ENCODE peak calls at places on chromosomes 11 and 22, in four cellular contexts. H, F, K and J are unnamed samples.

GRCh38 chr11:10558288-10558687 is 10.2 kb downstream of the LYVE1 start:
- DNase-seq in H (no peak), F (no peak), K (no peak), J (no peak)

GRCh38 chr11:70141490-70142014 is 61.5 kb upstream of the FADD start:
- DNase-seq in H (no peak), F (no peak), K (peak), J (no peak)

GRCh38 chr22:19213496-19214473 is 35.2 kb upstream of the SLC25A1 start:
- DNase-seq in H (no peak), F (no peak), K (no peak), J (peak)

GRCh38 chr11:69928124-69928523 is 108.9 kb upstream of the FGF3 start:
- DNase-seq in H (no peak), F (no peak), K (no peak), J (peak)

GRCh38 chr11:76657139-76657823 is 13.3 kb downstream of the LRRC32 start:
- DNase-seq in H (no peak), F (no peak), K (no peak), J (peak)

GRCh38 chr11:37597776-37598175 is 999.7 kb upstream of the RAG2 start:
- DNase-seq in H (no peak), F (no peak), K (no peak), J (no peak)

GRCh38 chr11:35376613-35377012 is 42.7 kb downstream of the SLC1A2 start:
- DNase-seq in H (no peak), F (no peak), K (no peak), J (no peak)

GRCh38 chr11:69572233-69572860 is 68.6 kb upstream of the CCND1 start:
- DNase-seq in H (no peak), F (no peak), K (no peak), J (no peak)

GRCh38 chr11:63845305-63845704 is 6.4 kb downstream of the MARK2 start:
- DNase-seq in H (no peak), F (no peak), K (no peak), J (peak)

GRCh38 chr11:19934828-19935259 is 222.2 kb downstream of the NAV2 start:
- DNase-seq in H (no peak), F (no peak), K (no peak), J (no peak)

GRCh38 chr11:77449060-77449521 is 24.8 kb downstream of the PAK1 start:
- DNase-seq in H (no peak), F (no peak), K (no peak), J (no peak)

GRCh38 chr22:17754233-17754925 is 19.9 kb downstream of the BID start:
- DNase-seq in H (no peak), F (no peak), K (no peak), J (no peak)
- TF ChIP-seq CTCF in H (no peak), F (peak), K (peak), J (peak)

GRCh38 chr22:17638182-17638431 is 450 bp upstream of the BCL2L13 start:
- DNase-seq in H (no peak), F (no peak), K (peak), J (no peak)
- TF ChIP-seq CTCF in H (no peak), F (no peak), K (no peak), J (peak)

GRCh38 chr11:73286240-73286810 is 14.2 kb downstream of the P2RY6 start:
- DNase-seq in H (no peak), F (no peak), K (no peak), J (no peak)
- TF ChIP-seq CTCF in H (no peak), F (no peak), K (peak), J (no peak)

DNA sequence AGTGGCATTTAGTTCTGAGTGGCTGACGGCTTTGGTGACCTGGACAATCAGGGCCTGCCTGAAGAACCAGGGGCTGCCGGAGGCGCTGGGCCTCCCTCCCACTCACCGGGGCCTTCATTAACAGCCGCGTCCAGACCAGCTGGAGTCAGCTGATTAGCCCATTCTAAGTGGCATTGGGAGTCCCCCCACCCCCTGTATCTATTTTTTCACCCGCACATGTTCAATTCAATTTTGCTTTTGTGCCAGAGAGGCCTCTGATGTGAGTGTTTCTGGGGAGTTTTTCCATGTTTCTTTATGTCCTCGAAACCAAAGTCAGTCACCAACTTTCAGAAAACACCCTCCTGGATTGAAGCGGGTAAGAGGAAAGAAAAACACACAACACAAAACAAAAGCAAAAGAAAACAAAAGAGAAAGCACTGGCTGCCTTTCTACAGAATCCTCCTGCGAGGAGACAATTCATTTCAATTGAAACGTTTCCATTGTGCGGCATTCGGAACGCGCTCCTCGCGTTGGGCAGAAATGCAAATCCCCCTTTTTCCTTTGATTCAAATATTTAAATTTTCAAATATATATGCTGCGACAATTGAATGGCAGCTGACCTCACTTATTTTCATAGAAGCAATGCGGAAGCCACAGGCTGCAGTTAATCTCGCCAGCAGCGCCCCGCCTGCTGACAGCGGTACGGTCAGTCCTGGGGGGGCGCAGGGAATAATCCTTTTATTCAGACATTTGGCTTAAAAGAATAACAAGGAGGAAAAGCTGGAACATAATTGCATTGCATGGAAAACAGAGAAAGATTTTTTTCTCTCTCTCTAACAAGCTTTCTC is 17.6 kb downstream of the CDKN1C start:
- DNase-seq in H (no peak), F (no peak), K (peak), J (no peak)
- TF ChIP-seq CTCF in H (no peak), F (no peak), K (no peak), J (no peak)

DNA sequence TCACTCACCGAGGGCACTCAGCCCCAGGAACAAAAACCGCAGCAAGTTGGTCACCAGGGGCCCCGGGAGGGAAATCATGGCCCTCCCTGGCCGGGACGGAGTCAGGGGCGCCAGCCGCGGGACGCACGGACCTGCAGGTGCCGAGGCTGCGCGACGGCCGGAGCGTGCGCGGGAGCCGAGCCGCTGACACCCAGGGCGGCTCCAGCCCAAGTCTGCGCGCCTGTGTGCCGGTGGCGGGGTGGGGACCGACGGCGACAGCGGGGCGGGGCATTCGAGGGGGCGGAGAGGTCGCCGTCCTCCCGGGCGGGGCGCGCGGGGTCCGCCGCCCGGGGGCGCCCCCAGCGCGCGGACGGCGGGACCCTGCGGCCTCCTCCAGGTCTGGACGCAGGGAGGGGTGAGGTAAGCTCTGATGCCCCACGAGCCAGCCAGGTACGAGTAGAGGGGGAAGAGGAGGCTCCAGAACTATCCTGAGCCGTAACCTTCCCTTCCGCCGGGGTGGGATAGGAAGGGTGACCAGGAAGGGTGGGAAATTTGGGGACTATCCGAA is at the start of gene ESAM:
- DNase-seq in H (no peak), F (no peak), K (peak), J (no peak)
- TF ChIP-seq CTCF in H (no peak), F (no peak), K (no peak), J (no peak)

DNA sequence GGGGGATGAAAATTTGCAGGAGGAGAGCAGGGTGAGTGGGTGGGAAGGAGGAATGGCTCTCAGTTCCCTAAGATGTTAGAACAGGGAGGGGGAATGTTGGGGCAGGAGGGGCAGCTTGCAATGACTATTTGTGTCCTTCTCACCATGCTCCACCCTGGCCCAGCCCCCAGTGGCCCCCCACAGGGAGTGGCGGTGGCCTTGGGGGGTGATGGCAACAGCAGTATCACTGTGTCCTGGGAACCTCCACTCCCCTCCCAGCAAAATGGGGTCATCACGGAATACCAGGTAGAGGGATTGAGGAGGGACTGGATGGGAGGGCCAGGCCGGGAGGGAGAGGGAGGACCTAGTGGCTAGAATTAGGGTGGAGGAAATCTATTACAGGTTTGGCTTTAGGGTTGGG is 10.2 kb downstream of the ROBO3 start:
- DNase-seq in H (no peak), F (no peak), K (no peak), J (no peak)
- TF ChIP-seq CTCF in H (no peak), F (no peak), K (no peak), J (no peak)

DNA sequence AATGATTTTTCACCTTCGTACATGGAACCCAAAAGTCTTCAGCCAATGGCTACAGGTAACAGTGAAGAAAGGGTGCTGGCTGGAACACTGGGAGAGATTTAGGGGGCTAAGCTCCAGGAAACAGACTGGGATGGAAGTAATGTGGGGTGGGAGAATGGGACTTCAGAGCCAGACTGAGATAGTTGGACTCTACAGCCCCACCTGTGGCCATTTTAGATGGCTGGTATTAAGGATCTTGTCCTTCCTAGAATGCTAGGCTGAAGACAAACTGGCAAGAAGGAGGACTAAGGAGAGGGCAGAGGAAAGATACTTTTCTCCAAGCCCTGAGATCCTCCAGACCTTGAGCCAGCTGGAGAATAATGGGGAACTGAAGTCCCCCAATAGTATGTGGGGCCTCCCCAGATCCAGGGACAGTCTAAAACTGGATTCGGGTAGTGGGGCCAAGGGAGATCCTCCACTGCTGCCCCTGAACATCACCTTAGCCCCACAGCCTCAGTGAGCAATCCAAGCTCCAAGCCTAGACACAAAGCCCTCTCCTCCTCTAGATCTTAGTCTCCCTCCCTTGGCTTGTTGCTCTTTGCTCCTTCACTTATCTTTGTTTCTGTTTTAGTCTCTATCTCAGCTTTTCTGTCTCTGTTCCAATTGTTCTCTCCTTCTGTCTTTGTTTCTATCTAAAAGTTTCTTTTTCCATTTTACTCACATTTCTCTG is 16.1 kb upstream of the RRAS2 start:
- DNase-seq in H (no peak), F (no peak), K (no peak), J (no peak)
- TF ChIP-seq CTCF in H (no peak), F (no peak), K (no peak), J (peak)